ENCODE peak calls at places on chromosomes 13 and 19, in five cellular contexts. One of them, this sample, is unnamed.

GRCh38 chr19:45591004-45591637 is 6.5 kb upstream of the OPA3 start:
- DNase-seq in GM10248: peak
- DNase-seq in T-cell: peak
- DNase-seq in left ventricle myocardium superior: peak
- DNase-seq in iris pigment epithelial cell: peak
- DNase-seq in this sample: peak

GRCh38 chr19:51441410-51442390 is 16.6 kb downstream of the SIGLEC8 start:
- DNase-seq in T-cell: peak
- DNase-seq in GM10248: peak
- DNase-seq in left ventricle myocardium superior: no peak
- DNase-seq in iris pigment epithelial cell: no peak
- DNase-seq in this sample: no peak

GRCh38 chr13:48542581-48543341 is 9.9 kb upstream of the RCBTB2 start:
- DNase-seq in iris pigment epithelial cell: peak
- DNase-seq in GM10248: no peak
- DNase-seq in left ventricle myocardium superior: peak
- DNase-seq in T-cell: no peak
- DNase-seq in this sample: peak

GRCh38 chr19:48351341-48351752 is 12.4 kb downstream of the TMEM143 start:
- DNase-seq in iris pigment epithelial cell: peak
- DNase-seq in left ventricle myocardium superior: peak
- DNase-seq in T-cell: peak
- DNase-seq in GM10248: peak
- DNase-seq in this sample: peak

GRCh38 chr13:35500071-35500595 is 23.6 kb upstream of the MAB21L1 start:
- DNase-seq in left ventricle myocardium superior: no peak
- DNase-seq in iris pigment epithelial cell: no peak
- DNase-seq in GM10248: no peak
- DNase-seq in T-cell: no peak
- DNase-seq in this sample: no peak

GRCh38 chr19:42316223-42317211 is 3.4 kb downstream of the TMEM145 start:
- DNase-seq in GM10248: peak
- DNase-seq in T-cell: no peak
- DNase-seq in left ventricle myocardium superior: peak
- DNase-seq in iris pigment epithelial cell: peak
- DNase-seq in this sample: no peak

GRCh38 chr13:30312859-30313258 is 5.5 kb upstream of the KATNAL1 start:
- DNase-seq in GM10248: no peak
- DNase-seq in iris pigment epithelial cell: peak
- DNase-seq in left ventricle myocardium superior: no peak
- DNase-seq in T-cell: no peak
- DNase-seq in this sample: no peak

GRCh38 chr19:3125900-3126524 is 9.8 kb upstream of the GNA15 start:
- DNase-seq in T-cell: peak
- DNase-seq in left ventricle myocardium superior: peak
- DNase-seq in iris pigment epithelial cell: peak
- DNase-seq in GM10248: peak
- DNase-seq in this sample: peak

GRCh38 chr19:37931941-37932655 is 25.1 kb downstream of the SIPA1L3 start:
- DNase-seq in left ventricle myocardium superior: peak
- DNase-seq in iris pigment epithelial cell: peak
- DNase-seq in T-cell: peak
- DNase-seq in GM10248: peak
- DNase-seq in this sample: peak

GRCh38 chr13:61156753-61157152 is 258.9 kb downstream of the PCDH20 start:
- DNase-seq in T-cell: no peak
- DNase-seq in GM10248: no peak
- DNase-seq in iris pigment epithelial cell: no peak
- DNase-seq in left ventricle myocardium superior: no peak
- DNase-seq in this sample: no peak

GRCh38 chr19:4172861-4173473 is 9.4 kb downstream of the SIRT6 start:
- DNase-seq in GM10248: peak
- DNase-seq in T-cell: peak
- DNase-seq in left ventricle myocardium superior: peak
- DNase-seq in iris pigment epithelial cell: peak
- DNase-seq in this sample: no peak

GRCh38 chr13:46753917-46754316 is 43.0 kb downstream of the ESD start:
- DNase-seq in iris pigment epithelial cell: no peak
- DNase-seq in GM10248: no peak
- DNase-seq in left ventricle myocardium superior: no peak
- DNase-seq in T-cell: no peak
- DNase-seq in this sample: no peak

GRCh38 chr19:19372656-19373416 is 32.6 kb upstream of the GATAD2A start:
- DNase-seq in iris pigment epithelial cell: peak
- DNase-seq in left ventricle myocardium superior: peak
- DNase-seq in T-cell: peak
- DNase-seq in GM10248: peak
- DNase-seq in this sample: peak

GRCh38 chr13:43094901-43095300 is 71.5 kb downstream of the DNAJC15 start:
- DNase-seq in GM10248: peak
- DNase-seq in left ventricle myocardium superior: no peak
- DNase-seq in T-cell: no peak
- DNase-seq in iris pigment epithelial cell: no peak
- DNase-seq in this sample: no peak

GRCh38 chr13:107476068-107476467 is 739.3 kb downstream of the LIG4 start:
- DNase-seq in iris pigment epithelial cell: peak
- DNase-seq in left ventricle myocardium superior: no peak
- DNase-seq in GM10248: no peak
- DNase-seq in T-cell: no peak
- DNase-seq in this sample: no peak

GRCh38 chr19:32407004-32407992 is 1.7 kb downstream of the DPY19L3 start:
- DNase-seq in iris pigment epithelial cell: peak
- DNase-seq in T-cell: no peak
- DNase-seq in left ventricle myocardium superior: no peak
- DNase-seq in GM10248: no peak
- DNase-seq in this sample: no peak

GRCh38 chr19:10762656-10763055 is 44.8 kb downstream of the DNM2 start:
- DNase-seq in left ventricle myocardium superior: no peak
- DNase-seq in iris pigment epithelial cell: no peak
- DNase-seq in T-cell: peak
- DNase-seq in GM10248: no peak
- DNase-seq in this sample: no peak

GRCh38 chr19:8355631-8356402 is 8.1 kb upstream of the ANGPTL4 start:
- DNase-seq in T-cell: no peak
- DNase-seq in GM10248: no peak
- DNase-seq in left ventricle myocardium superior: no peak
- DNase-seq in iris pigment epithelial cell: peak
- DNase-seq in this sample: no peak

GRCh38 chr19:39104104-39104708 is 20.0 kb downstream of the ACP7 start:
- DNase-seq in iris pigment epithelial cell: no peak
- DNase-seq in T-cell: no peak
- DNase-seq in GM10248: no peak
- DNase-seq in left ventricle myocardium superior: no peak
- DNase-seq in this sample: no peak

This sample was measured in Right ventricle myocardium inferior.